ENCODE peak calls at places on chromosomes 13 and 19, in six cellular contexts. U is K562, T is GM12892, A is SK-N-SH, K is GM23338, Z is prostate gland. X is an unnamed sample.

GRCh38 chr13:105329359-105329758 is 1206.1 kb downstream of the EFNB2 start:
- DNase-seq in U (no peak), T (no peak), A (no peak), K (no peak), Z (no peak), X (no peak)

GRCh38 chr13:33312150-33312908 is 26.8 kb upstream of the STARD13 start:
- DNase-seq in U (no peak), T (no peak), A (no peak), K (peak), Z (no peak), X (no peak)

GRCh38 chr19:12784871-12785430 is 6.3 kb upstream of the JUNB start:
- DNase-seq in U (no peak), T (no peak), A (peak), K (no peak), Z (peak), X (no peak)

GRCh38 chr19:37304190-37304883 is 66.6 kb upstream of the ZNF527 start:
- DNase-seq in U (peak), T (no peak), A (peak), K (no peak), Z (no peak), X (no peak)

GRCh38 chr13:23160241-23161175 is 20.3 kb upstream of the SGCG start:
- DNase-seq in U (no peak), T (no peak), A (no peak), K (peak), Z (no peak), X (no peak)

GRCh38 chr13:98169331-98169730 is 7.7 kb downstream of the RNF113B start:
- DNase-seq in U (no peak), T (no peak), A (no peak), K (no peak), Z (no peak), X (no peak)

GRCh38 chr13:80276371-80277289 is 64.3 kb downstream of the SPRY2 start:
- DNase-seq in U (no peak), T (no peak), A (no peak), K (peak), Z (no peak), X (no peak)

GRCh38 chr13:98207411-98207810 is 30.3 kb upstream of the RNF113B start:
- DNase-seq in U (no peak), T (no peak), A (no peak), K (no peak), Z (no peak), X (no peak)

GRCh38 chr13:29484236-29484635 is 111.3 kb downstream of the SLC7A1 start:
- DNase-seq in U (no peak), T (no peak), A (peak), K (no peak), Z (no peak), X (no peak)

GRCh38 chr13:110149036-110149435 is 157.9 kb downstream of the COL4A1 start:
- DNase-seq in U (no peak), T (no peak), A (no peak), K (no peak), Z (no peak), X (no peak)

GRCh38 chr13:60273971-60274370 is 110.2 kb upstream of the DIAPH3 start:
- DNase-seq in U (no peak), T (no peak), A (no peak), K (no peak), Z (no peak), X (no peak)

GRCh38 chr13:53382008-53382407 is 353.4 kb downstream of the OLFM4 start:
- DNase-seq in U (no peak), T (no peak), A (no peak), K (peak), Z (no peak), X (no peak)

GRCh38 chr13:52085416-52085815 is 43.5 kb downstream of the NEK5 start:
- DNase-seq in U (no peak), T (no peak), A (no peak), K (no peak), Z (no peak), X (no peak)

GRCh38 chr19:20664917-20665781 is 3.8 kb upstream of the ZNF626 start:
- DNase-seq in U (peak), T (no peak), A (no peak), K (peak), Z (no peak), X (no peak)

GRCh38 chr19:1047696-1048147 is 7.8 kb downstream of the ABCA7 start:
- DNase-seq in U (peak), T (no peak), A (no peak), K (peak), Z (no peak), X (no peak)

GRCh38 chr19:41323023-41323422 is 13.1 kb downstream of the CCDC97 start:
- DNase-seq in U (no peak), T (no peak), A (no peak), K (no peak), Z (no peak), X (no peak)

GRCh38 chr13:78138756-78139155 is 220.1 kb upstream of the EDNRB start:
- DNase-seq in U (no peak), T (no peak), A (no peak), K (no peak), Z (no peak), X (no peak)

GRCh38 chr13:73913043-73913740 is 221.0 kb downstream of the KLF12 start:
- DNase-seq in U (no peak), T (no peak), A (no peak), K (no peak), Z (no peak), X (no peak)

GRCh38 chr13:75368167-75368566 is 113.8 kb downstream of the TBC1D4 start:
- DNase-seq in U (no peak), T (no peak), A (no peak), K (no peak), Z (peak), X (peak)

GRCh38 chr19:49415810-49416200 is 7.4 kb downstream of the PTH2 start:
- DNase-seq in U (no peak), T (no peak), A (no peak), K (no peak), Z (no peak), X (no peak)

GRCh38 chr13:98416408-98416807 is 160.5 kb downstream of the STK24 start:
- DNase-seq in U (no peak), T (no peak), A (no peak), K (no peak), Z (peak), X (no peak)

GRCh38 chr19:35451278-35452096 is 3.4 kb downstream of the FFAR2 start:
- DNase-seq in U (no peak), T (no peak), A (no peak), K (no peak), Z (no peak), X (no peak)

GRCh38 chr13:109672545-109672944 is 113.8 kb downstream of the IRS2 start:
- DNase-seq in U (no peak), T (no peak), A (no peak), K (no peak), Z (no peak), X (no peak)

GRCh38 chr19:39087907-39088686 is 3.9 kb downstream of the ACP7 start:
- DNase-seq in U (no peak), T (no peak), A (no peak), K (no peak), Z (no peak), X (no peak)

GRCh38 chr13:22793598-22794134 is 387.1 kb upstream of the SGCG start:
- DNase-seq in U (no peak), T (no peak), A (no peak), K (peak), Z (no peak), X (peak)

GRCh38 chr13:111431241-111431640 is 110.8 kb downstream of the TEX29 start:
- DNase-seq in U (no peak), T (no peak), A (no peak), K (no peak), Z (no peak), X (no peak)

GRCh38 chr19:39297931-39298634 is 1.9 kb downstream of the IFNL1 start:
- DNase-seq in U (no peak), T (no peak), A (no peak), K (no peak), Z (no peak), X (no peak)

GRCh38 chr19:49809155-49809986 is 3.7 kb downstream of the FUZ start:
- DNase-seq in U (no peak), T (no peak), A (peak), K (peak), Z (peak), X (no peak)

GRCh38 chr13:29878101-29878500 is 27.7 kb upstream of the UBL3 start:
- DNase-seq in U (no peak), T (no peak), A (no peak), K (no peak), Z (no peak), X (no peak)

GRCh38 chr13:49690133-49690989 is 925 bp downstream of the EBPL start:
- DNase-seq in U (peak), T (no peak), A (peak), K (no peak), Z (peak), X (no peak)

GRCh38 chr19:39502640-39503417 is 4.1 kb downstream of the DLL3 start:
- DNase-seq in U (peak), T (peak), A (peak), K (peak), Z (no peak), X (peak)

GRCh38 chr19:33047422-33047821 is 17.3 kb downstream of the RHPN2 start:
- DNase-seq in U (peak), T (no peak), A (no peak), K (peak), Z (no peak), X (peak)
- TF ChIP-seq POLR2AphosphoS5 in U (no peak), T (no peak), A (no peak), K (no peak), Z (peak), X (peak)

GRCh38 chr19:45472557-45473365 is 5.0 kb downstream of the FOSB start:
- DNase-seq in U (no peak), T (no peak), A (no peak), K (peak), Z (no peak), X (no peak)
- TF ChIP-seq POLR2AphosphoS5 in U (peak), T (no peak), A (no peak), K (no peak), Z (no peak), X (no peak)

GRCh38 chr19:9721861-9722260 is 46.7 kb downstream of the ZNF846 start:
- DNase-seq in U (no peak), T (no peak), A (peak), K (peak), Z (no peak), X (no peak)
- TF ChIP-seq POLR2AphosphoS5 in U (no peak), T (no peak), A (no peak), K (no peak), Z (no peak), X (no peak)

DNA sequence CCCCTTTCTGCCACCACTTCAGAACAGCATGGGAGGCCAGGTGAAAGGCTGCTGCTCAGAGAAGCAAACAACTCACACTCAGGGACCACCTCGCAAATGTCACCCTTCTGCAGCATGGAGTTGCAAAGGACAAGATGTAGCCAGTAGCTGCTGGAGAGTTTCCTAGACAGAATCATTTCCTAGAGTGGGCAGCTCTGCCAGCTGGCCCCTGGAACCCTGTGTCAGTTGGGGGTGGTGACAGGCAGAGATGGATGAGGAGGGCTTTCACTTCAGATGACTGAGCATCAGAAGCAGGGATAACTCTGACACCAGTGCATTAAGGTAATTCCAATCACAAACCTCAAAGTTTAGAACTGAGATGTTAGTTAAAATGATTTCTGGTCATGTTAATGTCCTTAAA is 34.4 kb upstream of the EPHX3 start:
- DNase-seq in U (no peak), T (no peak), A (no peak), K (no peak), Z (no peak), X (no peak)
- TF ChIP-seq POLR2AphosphoS5 in U (no peak), T (no peak), A (no peak), K (no peak), Z (no peak), X (no peak)

GRCh38 chr19:18397242-18398202 is at the start of gene LRRC25:
- DNase-seq in U (peak), T (no peak), A (peak), K (peak), Z (no peak), X (no peak)
- TF ChIP-seq POLR2AphosphoS5 in U (no peak), T (no peak), A (no peak), K (no peak), Z (no peak), X (no peak)

X was measured in HCT116.